ENCODE peak calls at places on chromosomes 5 and 9, in nine cellular contexts. D is right lobe of liver; J is lower lobe of right lung; Y is activated CD8-positive, alpha-beta T cell treated with anti-CD3 and anti-CD28 coated beads for 36 hours; O is nephron progenitor cell; V is lower leg skin; M is transverse colon; E is tibial artery; K is HFFc6. H is an unnamed sample.

GRCh38 chr9:136775191-136775590 is 10.9 kb upstream of the LCN15 start:
- DNase-seq in M (no peak), E (no peak), Y (no peak), O (no peak), V (no peak), K (no peak), J (no peak), D (no peak), H (no peak)

GRCh38 chr5:34497031-34497808 is 158.9 kb upstream of the RAI14 start:
- DNase-seq in O (peak), D (no peak), J (no peak), E (peak), M (peak), V (peak), K (no peak), Y (no peak), H (no peak)

GRCh38 chr5:149608936-149609502 is 27.7 kb downstream of the ARHGEF37 start:
- DNase-seq in E (no peak), K (no peak), Y (no peak), O (no peak), M (no peak), V (no peak), J (no peak), D (no peak), H (no peak)

GRCh38 chr5:58259685-58260152 is 200.2 kb downstream of the PLK2 start:
- DNase-seq in V (no peak), J (no peak), Y (no peak), E (no peak), D (no peak), M (no peak), K (peak), O (peak), H (peak)

GRCh38 chr5:154406231-154406630 is 39.6 kb upstream of the SAP30L start:
- DNase-seq in V (no peak), J (no peak), O (no peak), D (no peak), K (peak), M (no peak), Y (no peak), E (no peak), H (no peak)

GRCh38 chr5:109297900-109298299 is 111.9 kb downstream of the PJA2 start:
- DNase-seq in K (no peak), M (no peak), J (no peak), V (no peak), Y (no peak), E (no peak), O (no peak), D (no peak), H (no peak)

GRCh38 chr5:102296229-102296817 is at the start of gene SLCO4C1:
- DNase-seq in D (peak), M (peak), V (peak), O (peak), E (peak), J (peak), K (no peak), Y (peak), H (peak)

GRCh38 chr5:173823721-173824567 is 64.2 kb upstream of the CPEB4 start:
- DNase-seq in O (no peak), E (peak), D (peak), Y (no peak), K (peak), V (no peak), M (peak), J (no peak), H (peak)

GRCh38 chr9:85212887-85213286 is 528.9 kb downstream of the AGTPBP1 start:
- DNase-seq in M (peak), Y (peak), E (no peak), D (no peak), J (no peak), K (peak), V (peak), O (no peak), H (peak)

GRCh38 chr5:102048940-102049339 is 247.1 kb downstream of the SLCO4C1 start:
- DNase-seq in E (no peak), D (no peak), M (no peak), V (no peak), J (no peak), O (no peak), Y (no peak), K (no peak), H (no peak)

GRCh38 chr9:27487128-27487527 is 37.0 kb upstream of the IFNK start:
- DNase-seq in E (no peak), J (no peak), D (no peak), M (no peak), O (no peak), Y (no peak), K (no peak), V (no peak), H (no peak)

GRCh38 chr5:94249430-94249829 is 369.0 kb downstream of the KIAA0825 start:
- DNase-seq in O (no peak), M (no peak), E (no peak), K (no peak), V (no peak), J (no peak), D (no peak), Y (no peak), H (no peak)

GRCh38 chr9:129916707-129917106 is 81.4 kb downstream of the USP20 start:
- DNase-seq in V (no peak), E (no peak), Y (no peak), K (no peak), M (no peak), D (no peak), O (no peak), J (no peak), H (no peak)

GRCh38 chr9:90092512-90092911 is 487.7 kb downstream of the GADD45G start:
- DNase-seq in Y (peak), J (no peak), E (no peak), M (no peak), K (no peak), V (no peak), D (no peak), O (no peak), H (no peak)

GRCh38 chr5:65262094-65262493 is 219.6 kb downstream of the ADAMTS6 start:
- DNase-seq in D (no peak), M (no peak), O (no peak), J (no peak), Y (peak), K (no peak), E (no peak), V (no peak), H (no peak)

GRCh38 chr5:90947667-90948066 is 389.1 kb downstream of the ADGRV1 start:
- DNase-seq in J (no peak), K (no peak), D (no peak), Y (no peak), V (no peak), M (no peak), O (no peak), E (no peak), H (no peak)

GRCh38 chr5:17190799-17191391 is 26.5 kb upstream of the BASP1 start:
- DNase-seq in Y (no peak), O (no peak), D (no peak), M (peak), E (no peak), V (no peak), J (no peak), K (peak), H (no peak)

DNA sequence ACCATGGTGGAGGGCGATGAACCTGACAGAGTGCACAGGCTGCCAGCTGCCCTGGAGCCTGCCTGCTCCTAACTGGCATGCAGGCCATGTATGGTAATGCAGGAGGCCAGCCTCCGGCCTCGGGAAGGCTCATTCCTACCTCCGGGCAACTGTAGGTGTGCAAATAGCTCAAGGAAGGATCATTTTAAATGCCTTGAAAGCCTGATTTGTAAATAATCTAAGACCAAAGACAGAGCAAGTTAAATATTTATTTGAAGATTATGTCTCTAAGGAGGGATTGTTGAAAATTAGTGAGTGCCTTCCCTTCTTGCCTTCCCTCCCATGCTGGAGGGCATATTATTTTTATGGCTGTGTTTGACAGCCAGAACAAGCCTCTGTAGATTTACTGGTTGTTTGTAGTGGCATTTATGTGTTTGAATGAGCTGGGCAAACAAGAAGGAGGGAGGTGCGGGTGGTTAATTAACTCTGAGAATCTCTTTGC is 285.7 kb upstream of the TUT7 start:
- DNase-seq in K (no peak), D (no peak), J (peak), V (no peak), E (no peak), Y (no peak), M (peak), O (peak), H (peak)
- TF ChIP-seq CTCF in K (peak), D (no peak), J (peak), V (no peak), E (no peak), Y (no peak), M (peak), O (no peak), H (peak)

GRCh38 chr5:169721771-169722170 is 84.7 kb downstream of the DOCK2 start:
- DNase-seq in K (no peak), E (no peak), V (no peak), M (no peak), Y (no peak), J (no peak), D (no peak), O (no peak), H (no peak)
- TF ChIP-seq CTCF in K (peak), E (no peak), V (no peak), M (no peak), Y (no peak), J (no peak), D (no peak), O (no peak), H (no peak)

GRCh38 chr5:140113699-140114263 is at the start of gene PURA:
- DNase-seq in E (peak), O (peak), Y (peak), K (peak), V (peak), J (peak), D (peak), M (peak), H (peak)
- TF ChIP-seq CTCF in E (no peak), O (peak), Y (no peak), K (peak), V (no peak), J (peak), D (no peak), M (peak), H (peak)

DNA sequence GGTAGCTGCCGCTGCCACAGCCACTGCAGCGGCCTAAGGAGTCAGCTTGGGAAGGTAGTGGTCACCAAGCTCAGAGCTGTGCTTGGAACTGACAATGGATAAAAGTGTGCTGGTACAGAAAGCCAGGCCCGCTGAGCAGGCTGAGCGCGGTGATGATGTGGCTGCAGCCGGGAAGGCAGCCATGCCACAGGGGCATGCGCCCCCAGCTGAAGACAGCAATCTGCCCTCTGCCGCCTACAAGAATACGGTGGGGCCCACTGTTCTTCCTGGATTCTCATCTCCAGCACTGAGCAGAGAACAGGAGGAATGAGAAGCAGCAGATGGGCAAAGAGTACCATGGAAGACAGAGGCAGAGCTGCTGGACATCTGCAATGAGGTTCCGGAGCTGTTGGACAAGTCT is 22.6 kb upstream of the ANKRD18A start:
- DNase-seq in J (no peak), V (no peak), O (no peak), M (no peak), D (no peak), E (no peak), Y (no peak), K (no peak), H (no peak)
- TF ChIP-seq CTCF in J (no peak), V (no peak), O (no peak), M (no peak), D (no peak), E (no peak), Y (no peak), K (no peak), H (no peak)

DNA sequence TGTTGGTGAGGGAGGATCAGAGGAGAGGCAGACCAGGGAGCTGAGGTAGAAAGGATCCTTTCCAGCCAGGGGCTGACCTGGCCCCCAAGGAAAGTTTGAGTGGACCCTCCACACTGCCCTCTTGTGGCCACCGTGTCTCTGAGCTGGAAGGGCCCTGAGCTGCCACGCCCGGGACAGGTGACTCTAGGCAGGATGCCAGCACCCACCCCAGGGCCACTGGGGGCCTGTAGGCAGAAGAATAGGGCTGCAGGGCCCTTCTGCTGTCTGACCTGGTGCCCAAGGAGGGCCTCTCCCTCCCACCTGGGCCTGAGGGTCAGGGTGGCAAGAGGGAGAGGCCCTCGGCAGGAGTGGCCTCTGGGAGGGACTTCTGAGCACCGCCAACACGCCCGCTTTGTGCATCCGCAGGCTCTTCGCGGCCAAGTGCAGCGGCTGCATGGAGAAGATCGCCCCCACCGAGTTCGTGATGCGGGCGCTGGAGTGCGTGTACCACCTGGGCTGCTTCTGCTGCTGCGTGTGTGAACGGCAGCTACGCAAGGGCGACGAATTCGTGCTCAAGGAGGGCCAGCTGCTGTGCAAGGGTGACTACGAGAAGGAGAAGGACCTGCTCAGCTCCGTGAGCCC is 76.8 kb downstream of the LMX1B start:
- DNase-seq in O (peak), V (no peak), E (no peak), K (no peak), M (peak), D (peak), J (no peak), Y (peak), H (peak)
- TF ChIP-seq CTCF in O (peak), V (no peak), E (peak), K (peak), M (peak), D (peak), J (peak), Y (peak), H (peak)

GRCh38 chr9:133238851-133239532 is 29.9 kb upstream of the OBP2B start:
- DNase-seq in O (peak), J (peak), K (peak), E (no peak), D (peak), M (peak), Y (peak), V (no peak), H (peak)
- TF ChIP-seq CTCF in O (peak), J (peak), K (peak), E (peak), D (peak), M (peak), Y (peak), V (no peak), H (peak)

GRCh38 chr5:38023799-38024198 is 184.0 kb upstream of the GDNF start:
- DNase-seq in M (no peak), D (no peak), K (no peak), V (no peak), Y (no peak), J (no peak), E (no peak), O (no peak), H (no peak)
- TF ChIP-seq CTCF in M (no peak), D (peak), K (peak), V (no peak), Y (no peak), J (no peak), E (no peak), O (peak), H (peak)

GRCh38 chr9:109441296-109441695 is 56.8 kb downstream of the PTPN3 start:
- DNase-seq in J (no peak), M (no peak), O (no peak), D (no peak), K (no peak), E (no peak), Y (no peak), V (no peak), H (no peak)
- TF ChIP-seq CTCF in J (no peak), M (no peak), O (no peak), D (no peak), K (no peak), E (no peak), Y (no peak), V (no peak), H (peak)

GRCh38 chr9:91953723-91954122 is 3.7 kb upstream of the ROR2 start:
- DNase-seq in D (no peak), K (no peak), O (no peak), Y (no peak), J (no peak), V (no peak), M (no peak), E (no peak), H (no peak)

GRCh38 chr9:91958179-91958578 is 8.2 kb upstream of the ROR2 start:
- DNase-seq in V (no peak), Y (no peak), E (no peak), O (no peak), D (no peak), K (no peak), M (no peak), J (no peak), H (no peak)

GRCh38 chr9:91949946-91950664 is at the start of gene ROR2:
- DNase-seq in O (peak), Y (peak), E (peak), J (peak), V (no peak), K (no peak), M (peak), D (peak), H (peak)

GRCh38 chr9:91951944-91952520 is 2.0 kb upstream of the ROR2 start:
- DNase-seq in Y (no peak), E (no peak), O (no peak), M (no peak), V (no peak), D (no peak), K (no peak), J (no peak), H (no peak)

GRCh38 chr9:91954841-91955471 is 4.9 kb upstream of the ROR2 start:
- DNase-seq in J (no peak), Y (peak), V (peak), O (peak), E (no peak), D (peak), M (peak), K (peak), H (peak)
- TF ChIP-seq CTCF in J (peak), Y (peak), V (no peak), O (peak), E (peak), D (peak), M (peak), K (peak), H (peak)

H was measured in Calu3.